ENCODE peak calls at places on chromosome 1, in six cellular contexts. M is tibial nerve, Q is H4, C is germinal center, E is SHP77, O is GM12878. B is an unnamed sample.

GRCh38 chr1:109083495-109083894 is 7.1 kb upstream of the TMEM167B start:
- DNase-seq in M (no peak), E (no peak), O (no peak), C (no peak), Q (no peak), B (no peak)

GRCh38 chr1:198686069-198686728 is 47.4 kb downstream of the PTPRC start:
- DNase-seq in E (peak), Q (peak), M (no peak), C (no peak), O (no peak), B (no peak)

GRCh38 chr1:180672505-180672904 is 40.7 kb downstream of the XPR1 start:
- DNase-seq in Q (no peak), O (no peak), C (no peak), E (no peak), M (no peak), B (no peak)

GRCh38 chr1:34460193-34460592 is 283.5 kb downstream of the C1orf94 start:
- DNase-seq in O (peak), C (peak), M (peak), Q (no peak), E (no peak), B (peak)

GRCh38 chr1:18954270-18955071 is 2.0 kb downstream of the IFFO2 start:
- DNase-seq in C (no peak), M (no peak), Q (no peak), E (no peak), O (no peak), B (no peak)

GRCh38 chr1:109306832-109307362 is at the start of gene MYBPHL:
- DNase-seq in O (no peak), M (no peak), E (peak), C (no peak), Q (no peak), B (no peak)

GRCh38 chr1:165384016-165384415 is 27.5 kb upstream of the LMX1A start:
- DNase-seq in E (no peak), Q (no peak), M (no peak), O (no peak), C (no peak), B (no peak)

GRCh38 chr1:160781914-160782689 is 13.9 kb upstream of the LY9 start:
- DNase-seq in E (no peak), Q (no peak), O (peak), M (no peak), C (peak), B (peak)

GRCh38 chr1:10652626-10653025 is 143.8 kb downstream of the CASZ1 start:
- DNase-seq in E (no peak), M (no peak), C (no peak), Q (no peak), O (no peak), B (no peak)

GRCh38 chr1:155466996-155467395 is 95.6 kb downstream of the ASH1L start:
- DNase-seq in C (no peak), Q (no peak), E (no peak), O (no peak), M (no peak), B (no peak)

GRCh38 chr1:15702722-15703550 is 18.8 kb downstream of the PLEKHM2 start:
- DNase-seq in E (no peak), O (no peak), Q (no peak), C (no peak), M (peak), B (no peak)

GRCh38 chr1:171801395-171801990 is 20.0 kb downstream of the METTL13 start:
- DNase-seq in Q (peak), C (peak), E (peak), O (no peak), M (peak), B (peak)

GRCh38 chr1:201060586-201060985 is 37.1 kb upstream of the KIF21B start:
- DNase-seq in E (no peak), Q (no peak), O (no peak), M (no peak), C (no peak), B (no peak)

GRCh38 chr1:15952317-15953258 is 23.3 kb downstream of the ZBTB17 start:
- DNase-seq in Q (peak), O (no peak), C (no peak), E (no peak), M (no peak), B (no peak)

GRCh38 chr1:54292015-54292739 is 92.2 kb downstream of the MRPL37 start:
- DNase-seq in M (no peak), Q (no peak), C (no peak), E (no peak), O (no peak), B (no peak)